ENCODE peak calls at places on chromosomes 6 and 20, in eight cellular contexts. H is H7; E is K562; O is stomach; A is stimulated activated CD4-positive, alpha-beta T cell treated with anti-CD3 and anti-CD28 coated beads, Interleukin-1b, Interleukin-23, amount 100 ng/mL, for 4 hours; K is neural crest cell; U is left cardiac atrium; R is NCI-H345. X is an unnamed sample.

GRCh38 chr6:56440551-56440981 is 193.2 kb upstream of the COL21A1 start:
- DNase-seq in U (no peak), E (no peak), A (no peak), R (no peak), K (no peak), H (no peak), O (peak), X (no peak)

GRCh38 chr6:81772741-81773140 is 20.3 kb upstream of the TENT5A start:
- DNase-seq in A (no peak), H (no peak), U (no peak), K (no peak), E (no peak), R (no peak), O (no peak), X (no peak)

GRCh38 chr20:60424267-60424904 is 466.2 kb downstream of the CDH26 start:
- DNase-seq in K (no peak), A (no peak), R (no peak), E (no peak), O (no peak), H (no peak), U (no peak), X (no peak)

GRCh38 chr6:25918083-25918683 is 12.3 kb downstream of the SLC17A2 start:
- DNase-seq in O (no peak), H (no peak), E (no peak), U (no peak), A (no peak), K (no peak), R (no peak), X (no peak)

GRCh38 chr6:5507056-5507722 is 245.9 kb downstream of the FARS2 start:
- DNase-seq in R (no peak), U (no peak), O (no peak), H (no peak), A (no peak), E (no peak), K (no peak), X (no peak)

GRCh38 chr20:19718880-19719279 is 39.2 kb upstream of the RIN2 start:
- DNase-seq in H (no peak), K (no peak), U (no peak), O (no peak), A (no peak), R (no peak), E (no peak), X (no peak)

GRCh38 chr6:151036869-151037680 is 171.6 kb downstream of the MTHFD1L start:
- DNase-seq in K (no peak), A (no peak), U (no peak), H (no peak), O (no peak), R (no peak), E (no peak), X (no peak)

GRCh38 chr6:108798672-108799355 is 49.4 kb upstream of the ARMC2 start:
- DNase-seq in H (no peak), R (no peak), E (no peak), A (peak), O (peak), U (peak), K (no peak), X (no peak)

GRCh38 chr6:169167581-169168301 is 85.9 kb downstream of the THBS2 start:
- DNase-seq in O (peak), K (no peak), A (no peak), E (no peak), R (no peak), U (peak), H (peak), X (no peak)

GRCh38 chr6:152426276-152426675 is 210.9 kb downstream of the SYNE1 start:
- DNase-seq in K (no peak), H (no peak), O (no peak), U (no peak), A (no peak), E (no peak), R (no peak), X (no peak)

GRCh38 chr6:42279144-42279781 is 61.6 kb upstream of the MRPS10 start:
- DNase-seq in U (no peak), H (no peak), A (no peak), O (no peak), R (no peak), E (no peak), K (no peak), X (no peak)

GRCh38 chr20:52958206-52958605 is 14.0 kb upstream of the TSHZ2 start:
- DNase-seq in U (no peak), A (no peak), O (no peak), H (no peak), K (no peak), E (no peak), R (no peak), X (no peak)

GRCh38 chr20:4836935-4837334 is 115.2 kb downstream of the PRND start:
- DNase-seq in U (no peak), A (no peak), E (no peak), O (no peak), H (no peak), R (no peak), K (no peak), X (no peak)

GRCh38 chr20:35039146-35039545 is 53.5 kb downstream of the TRPC4AP start:
- DNase-seq in K (no peak), R (no peak), A (no peak), U (no peak), E (no peak), O (peak), H (no peak), X (no peak)

GRCh38 chr20:38180781-38181180 is 15.7 kb upstream of the TGM2 start:
- DNase-seq in U (no peak), A (no peak), R (no peak), O (no peak), E (no peak), K (no peak), H (no peak), X (no peak)

GRCh38 chr20:39021748-39022147 is 59.6 kb downstream of the DHX35 start:
- DNase-seq in H (no peak), E (no peak), A (no peak), R (no peak), K (no peak), O (no peak), U (no peak), X (no peak)

GRCh38 chr20:38260025-38260377 is 534 bp downstream of the KIAA1755 start:
- DNase-seq in K (no peak), R (no peak), E (no peak), U (no peak), A (no peak), O (no peak), H (peak), X (no peak)

GRCh38 chr6:16371401-16371800 is 133.0 kb downstream of the GMPR start:
- DNase-seq in R (no peak), U (no peak), K (no peak), A (no peak), E (no peak), O (no peak), H (no peak), X (no peak)

GRCh38 chr6:32177182-32177787 is 920 bp upstream of the RNF5 start:
- DNase-seq in O (no peak), E (peak), A (no peak), H (peak), U (no peak), K (no peak), R (peak), X (peak)

GRCh38 chr6:12279322-12280098 is 10.7 kb upstream of the EDN1 start:
- DNase-seq in H (no peak), U (no peak), A (no peak), O (no peak), E (no peak), K (no peak), R (no peak), X (no peak)

GRCh38 chr6:50457351-50457750 is 256.0 kb upstream of the TFAP2D start:
- DNase-seq in R (no peak), O (no peak), K (no peak), H (no peak), E (no peak), U (no peak), A (no peak), X (no peak)

GRCh38 chr20:36206641-36207040 is 29.6 kb upstream of the AAR2 start:
- DNase-seq in U (no peak), R (no peak), H (no peak), A (no peak), E (no peak), K (no peak), O (no peak), X (no peak)

GRCh38 chr20:6055161-6055783 is 1.4 kb upstream of the LRRN4 start:
- DNase-seq in O (no peak), A (no peak), U (no peak), K (no peak), R (no peak), E (peak), H (no peak), X (no peak)

GRCh38 chr6:108302371-108302770 is 7.5 kb downstream of the AFG1L start:
- DNase-seq in H (no peak), U (no peak), O (no peak), E (no peak), R (no peak), K (no peak), A (no peak), X (no peak)

GRCh38 chr6:138393871-138394783 is 9.9 kb upstream of the HEBP2 start:
- DNase-seq in O (no peak), A (no peak), H (no peak), U (no peak), E (no peak), R (no peak), K (no peak), X (no peak)

GRCh38 chr6:70133246-70133645 is 169.6 kb downstream of the COL9A1 start:
- DNase-seq in R (no peak), H (no peak), U (no peak), K (no peak), O (no peak), E (no peak), A (no peak), X (no peak)

GRCh38 chr6:150004101-150004782 is 21.1 kb downstream of the RAET1L start:
- DNase-seq in O (no peak), R (peak), U (no peak), A (no peak), E (no peak), K (no peak), H (no peak), X (no peak)

GRCh38 chr6:56649053-56649769 is 6.5 kb upstream of the DST start:
- DNase-seq in R (peak), U (no peak), K (no peak), A (no peak), O (no peak), E (no peak), H (no peak), X (no peak)

GRCh38 chr6:54014440-54014839 is 96.8 kb upstream of the MLIP start:
- DNase-seq in E (no peak), A (no peak), O (no peak), H (no peak), R (peak), K (no peak), U (no peak), X (no peak)

GRCh38 chr20:62832212-62832922 is 15.5 kb downstream of the COL9A3 start:
- DNase-seq in U (peak), A (no peak), E (peak), O (peak), H (peak), K (no peak), R (peak), X (no peak)

X was measured in NCI-H1930.